ENCODE peak calls at places on chromosomes 4 and X, in seven cellular contexts. One of them, this sample, is unnamed.

GRCh38 chr4:185792384-185793146 is 19.4 kb downstream of the SORBS2 start:
- DNase-seq in iPS-NIHi11: peak; percentile 21
- DNase-seq in NCI-H1694: no peak
- DNase-seq in stimulated activated CD4-positive, alpha-beta T cell treated with anti-CD3 and anti-CD28 coated beads, Interleukin-2, amount 100 ng/mL, for 24 hours: no peak
- DNase-seq in NCI-H345: peak; percentile 63
- DNase-seq in kidney epithelial cell: peak; percentile 90
- DNase-seq in cardiac muscle cell: peak; percentile 46
- DNase-seq in this sample: peak; percentile 48

GRCh38 chrX:9902651-9903050 is 64.5 kb upstream of the CLDN34 start:
- DNase-seq in iPS-NIHi11: no peak
- DNase-seq in NCI-H1694: no peak
- DNase-seq in stimulated activated CD4-positive, alpha-beta T cell treated with anti-CD3 and anti-CD28 coated beads, Interleukin-2, amount 100 ng/mL, for 24 hours: no peak
- DNase-seq in NCI-H345: no peak
- DNase-seq in kidney epithelial cell: no peak
- DNase-seq in cardiac muscle cell: no peak
- DNase-seq in this sample: no peak

GRCh38 chr4:181365671-181366070 is 877.5 kb upstream of the TENM3 start:
- DNase-seq in iPS-NIHi11: no peak
- DNase-seq in NCI-H1694: no peak
- DNase-seq in stimulated activated CD4-positive, alpha-beta T cell treated with anti-CD3 and anti-CD28 coated beads, Interleukin-2, amount 100 ng/mL, for 24 hours: no peak
- DNase-seq in NCI-H345: no peak
- DNase-seq in kidney epithelial cell: no peak
- DNase-seq in cardiac muscle cell: no peak
- DNase-seq in this sample: no peak

GRCh38 chr4:67700119-67700873 is 659 bp downstream of the UBA6 start:
- DNase-seq in iPS-NIHi11: no peak
- DNase-seq in NCI-H1694: no peak
- DNase-seq in stimulated activated CD4-positive, alpha-beta T cell treated with anti-CD3 and anti-CD28 coated beads, Interleukin-2, amount 100 ng/mL, for 24 hours: no peak
- DNase-seq in NCI-H345: no peak
- DNase-seq in kidney epithelial cell: no peak
- DNase-seq in cardiac muscle cell: no peak
- DNase-seq in this sample: no peak

GRCh38 chr4:19776021-19776459 is 475.7 kb upstream of the SLIT2 start:
- DNase-seq in iPS-NIHi11: peak; percentile 55
- DNase-seq in NCI-H1694: no peak
- DNase-seq in stimulated activated CD4-positive, alpha-beta T cell treated with anti-CD3 and anti-CD28 coated beads, Interleukin-2, amount 100 ng/mL, for 24 hours: no peak
- DNase-seq in NCI-H345: peak; percentile 67
- DNase-seq in kidney epithelial cell: peak; percentile 100
- DNase-seq in cardiac muscle cell: peak; percentile 17
- DNase-seq in this sample: peak; percentile 31

GRCh38 chr4:23234716-23235115 is 542.0 kb downstream of the GBA3 start:
- DNase-seq in iPS-NIHi11: no peak
- DNase-seq in NCI-H1694: no peak
- DNase-seq in stimulated activated CD4-positive, alpha-beta T cell treated with anti-CD3 and anti-CD28 coated beads, Interleukin-2, amount 100 ng/mL, for 24 hours: no peak
- DNase-seq in NCI-H345: no peak
- DNase-seq in kidney epithelial cell: no peak
- DNase-seq in cardiac muscle cell: no peak
- DNase-seq in this sample: no peak

GRCh38 chr4:26235500-26235899 is 85.3 kb upstream of the RBPJ start:
- DNase-seq in iPS-NIHi11: no peak
- DNase-seq in NCI-H1694: peak; percentile 89
- DNase-seq in stimulated activated CD4-positive, alpha-beta T cell treated with anti-CD3 and anti-CD28 coated beads, Interleukin-2, amount 100 ng/mL, for 24 hours: no peak
- DNase-seq in NCI-H345: peak; percentile 59
- DNase-seq in kidney epithelial cell: no peak
- DNase-seq in cardiac muscle cell: no peak
- DNase-seq in this sample: peak; percentile 63

GRCh38 chr4:54063737-54064316 is 578 bp downstream of the CHIC2 start:
- DNase-seq in iPS-NIHi11: peak; percentile 14
- DNase-seq in NCI-H1694: no peak
- DNase-seq in stimulated activated CD4-positive, alpha-beta T cell treated with anti-CD3 and anti-CD28 coated beads, Interleukin-2, amount 100 ng/mL, for 24 hours: peak; percentile 38
- DNase-seq in NCI-H345: no peak
- DNase-seq in kidney epithelial cell: no peak
- DNase-seq in cardiac muscle cell: peak; percentile 34
- DNase-seq in this sample: no peak

GRCh38 chrX:2430265-2430825 is 70.4 kb downstream of the DHRSX start:
- DNase-seq in iPS-NIHi11: no peak
- DNase-seq in NCI-H1694: no peak
- DNase-seq in stimulated activated CD4-positive, alpha-beta T cell treated with anti-CD3 and anti-CD28 coated beads, Interleukin-2, amount 100 ng/mL, for 24 hours: no peak
- DNase-seq in NCI-H345: no peak
- DNase-seq in kidney epithelial cell: no peak
- DNase-seq in cardiac muscle cell: no peak
- DNase-seq in this sample: no peak

GRCh38 chrX:123884809-123885408 is 25.1 kb downstream of the XIAP start:
- DNase-seq in iPS-NIHi11: peak; percentile 31
- DNase-seq in NCI-H1694: peak; percentile 73
- DNase-seq in stimulated activated CD4-positive, alpha-beta T cell treated with anti-CD3 and anti-CD28 coated beads, Interleukin-2, amount 100 ng/mL, for 24 hours: no peak
- DNase-seq in NCI-H345: no peak
- DNase-seq in kidney epithelial cell: no peak
- DNase-seq in cardiac muscle cell: peak; percentile 49
- DNase-seq in this sample: no peak

GRCh38 chr4:167897116-167897515 is 195.2 kb upstream of the ANXA10 start:
- DNase-seq in iPS-NIHi11: peak; percentile 23
- DNase-seq in NCI-H1694: no peak
- DNase-seq in stimulated activated CD4-positive, alpha-beta T cell treated with anti-CD3 and anti-CD28 coated beads, Interleukin-2, amount 100 ng/mL, for 24 hours: no peak
- DNase-seq in NCI-H345: no peak
- DNase-seq in kidney epithelial cell: peak; percentile 19
- DNase-seq in cardiac muscle cell: peak; percentile 31
- DNase-seq in this sample: no peak

GRCh38 chrX:135596495-135596894 is 76.0 kb downstream of the INTS6L start:
- DNase-seq in iPS-NIHi11: peak; percentile 52
- DNase-seq in NCI-H1694: peak; percentile 20
- DNase-seq in stimulated activated CD4-positive, alpha-beta T cell treated with anti-CD3 and anti-CD28 coated beads, Interleukin-2, amount 100 ng/mL, for 24 hours: peak; percentile 57
- DNase-seq in NCI-H345: peak; percentile 29
- DNase-seq in kidney epithelial cell: no peak
- DNase-seq in cardiac muscle cell: peak; percentile 61
- DNase-seq in this sample: no peak

GRCh38 chrX:38484607-38485498 is 76.5 kb upstream of the TSPAN7 start:
- DNase-seq in iPS-NIHi11: no peak
- DNase-seq in NCI-H1694: no peak
- DNase-seq in stimulated activated CD4-positive, alpha-beta T cell treated with anti-CD3 and anti-CD28 coated beads, Interleukin-2, amount 100 ng/mL, for 24 hours: no peak
- DNase-seq in NCI-H345: no peak
- DNase-seq in kidney epithelial cell: no peak
- DNase-seq in cardiac muscle cell: no peak
- DNase-seq in this sample: no peak

GRCh38 chr4:77433102-77433733 is 172.4 kb upstream of the CXCL13 start:
- DNase-seq in iPS-NIHi11: peak; percentile 63
- DNase-seq in NCI-H1694: no peak
- DNase-seq in stimulated activated CD4-positive, alpha-beta T cell treated with anti-CD3 and anti-CD28 coated beads, Interleukin-2, amount 100 ng/mL, for 24 hours: no peak
- DNase-seq in NCI-H345: peak; percentile 42
- DNase-seq in kidney epithelial cell: peak; percentile 23
- DNase-seq in cardiac muscle cell: peak; percentile 75
- DNase-seq in this sample: no peak

GRCh38 chrX:112846114-112846513 is 5.5 kb upstream of the AMOT start:
- DNase-seq in iPS-NIHi11: no peak
- DNase-seq in NCI-H1694: no peak
- DNase-seq in stimulated activated CD4-positive, alpha-beta T cell treated with anti-CD3 and anti-CD28 coated beads, Interleukin-2, amount 100 ng/mL, for 24 hours: no peak
- DNase-seq in NCI-H345: no peak
- DNase-seq in kidney epithelial cell: no peak
- DNase-seq in cardiac muscle cell: no peak
- DNase-seq in this sample: no peak

GRCh38 chrX:50082741-50083140 is 118.1 kb downstream of the AKAP4 start:
- DNase-seq in iPS-NIHi11: no peak
- DNase-seq in NCI-H1694: no peak
- DNase-seq in stimulated activated CD4-positive, alpha-beta T cell treated with anti-CD3 and anti-CD28 coated beads, Interleukin-2, amount 100 ng/mL, for 24 hours: no peak
- DNase-seq in NCI-H345: no peak
- DNase-seq in kidney epithelial cell: no peak
- DNase-seq in cardiac muscle cell: no peak
- DNase-seq in this sample: no peak

GRCh38 chrX:28675173-28675572 is 87.9 kb downstream of the IL1RAPL1 start:
- DNase-seq in iPS-NIHi11: peak; percentile 7
- DNase-seq in NCI-H1694: no peak
- DNase-seq in stimulated activated CD4-positive, alpha-beta T cell treated with anti-CD3 and anti-CD28 coated beads, Interleukin-2, amount 100 ng/mL, for 24 hours: no peak
- DNase-seq in NCI-H345: no peak
- DNase-seq in kidney epithelial cell: no peak
- DNase-seq in cardiac muscle cell: no peak
- DNase-seq in this sample: no peak

GRCh38 chr4:140300271-140300970 is 73.0 kb upstream of the SCOC start:
- DNase-seq in iPS-NIHi11: no peak
- DNase-seq in NCI-H1694: no peak
- DNase-seq in stimulated activated CD4-positive, alpha-beta T cell treated with anti-CD3 and anti-CD28 coated beads, Interleukin-2, amount 100 ng/mL, for 24 hours: no peak
- DNase-seq in NCI-H345: peak; percentile 6
- DNase-seq in kidney epithelial cell: peak; percentile 63
- DNase-seq in cardiac muscle cell: no peak
- DNase-seq in this sample: no peak

GRCh38 chrX:21838937-21839333 is 482 bp upstream of the MBTPS2 start:
- DNase-seq in iPS-NIHi11: no peak
- DNase-seq in NCI-H1694: no peak
- DNase-seq in stimulated activated CD4-positive, alpha-beta T cell treated with anti-CD3 and anti-CD28 coated beads, Interleukin-2, amount 100 ng/mL, for 24 hours: no peak
- DNase-seq in NCI-H345: peak; percentile 40
- DNase-seq in kidney epithelial cell: no peak
- DNase-seq in cardiac muscle cell: no peak
- DNase-seq in this sample: no peak

GRCh38 chr4:20430555-20430954 is 178.8 kb downstream of the SLIT2 start:
- DNase-seq in iPS-NIHi11: no peak
- DNase-seq in NCI-H1694: no peak
- DNase-seq in stimulated activated CD4-positive, alpha-beta T cell treated with anti-CD3 and anti-CD28 coated beads, Interleukin-2, amount 100 ng/mL, for 24 hours: no peak
- DNase-seq in NCI-H345: no peak
- DNase-seq in kidney epithelial cell: no peak
- DNase-seq in cardiac muscle cell: no peak
- DNase-seq in this sample: no peak

GRCh38 chr4:86554641-86555040 is 39.5 kb upstream of the PTPN13 start:
- DNase-seq in iPS-NIHi11: no peak
- DNase-seq in NCI-H1694: no peak
- DNase-seq in stimulated activated CD4-positive, alpha-beta T cell treated with anti-CD3 and anti-CD28 coated beads, Interleukin-2, amount 100 ng/mL, for 24 hours: no peak
- DNase-seq in NCI-H345: no peak
- DNase-seq in kidney epithelial cell: no peak
- DNase-seq in cardiac muscle cell: no peak
- DNase-seq in this sample: no peak

GRCh38 chr4:55393461-55394320 is 2.1 kb upstream of the TMEM165 start:
- DNase-seq in iPS-NIHi11: no peak
- DNase-seq in NCI-H1694: no peak
- DNase-seq in stimulated activated CD4-positive, alpha-beta T cell treated with anti-CD3 and anti-CD28 coated beads, Interleukin-2, amount 100 ng/mL, for 24 hours: no peak
- DNase-seq in NCI-H345: no peak
- DNase-seq in kidney epithelial cell: no peak
- DNase-seq in cardiac muscle cell: no peak
- DNase-seq in this sample: no peak

GRCh38 chr4:184792950-184793555 is 32.7 kb downstream of the ACSL1 start:
- DNase-seq in iPS-NIHi11: no peak
- DNase-seq in NCI-H1694: no peak
- DNase-seq in stimulated activated CD4-positive, alpha-beta T cell treated with anti-CD3 and anti-CD28 coated beads, Interleukin-2, amount 100 ng/mL, for 24 hours: peak; percentile 59
- DNase-seq in NCI-H345: no peak
- DNase-seq in kidney epithelial cell: peak; percentile 99
- DNase-seq in cardiac muscle cell: no peak
- DNase-seq in this sample: peak; percentile 56

GRCh38 chr4:99649778-99650177 is 7.8 kb downstream of the C4orf54 start:
- DNase-seq in iPS-NIHi11: no peak
- DNase-seq in NCI-H1694: no peak
- DNase-seq in stimulated activated CD4-positive, alpha-beta T cell treated with anti-CD3 and anti-CD28 coated beads, Interleukin-2, amount 100 ng/mL, for 24 hours: no peak
- DNase-seq in NCI-H345: no peak
- DNase-seq in kidney epithelial cell: no peak
- DNase-seq in cardiac muscle cell: no peak
- DNase-seq in this sample: no peak

GRCh38 chr4:93467484-93468155 is 360.9 kb upstream of the ATOH1 start:
- DNase-seq in iPS-NIHi11: no peak
- DNase-seq in NCI-H1694: no peak
- DNase-seq in stimulated activated CD4-positive, alpha-beta T cell treated with anti-CD3 and anti-CD28 coated beads, Interleukin-2, amount 100 ng/mL, for 24 hours: no peak
- DNase-seq in NCI-H345: no peak
- DNase-seq in kidney epithelial cell: no peak
- DNase-seq in cardiac muscle cell: peak; percentile 33
- DNase-seq in this sample: no peak

GRCh38 chr4:188198980-188199792 is 59.9 kb downstream of the TRIML1 start:
- DNase-seq in iPS-NIHi11: no peak
- DNase-seq in NCI-H1694: no peak
- DNase-seq in stimulated activated CD4-positive, alpha-beta T cell treated with anti-CD3 and anti-CD28 coated beads, Interleukin-2, amount 100 ng/mL, for 24 hours: no peak
- DNase-seq in NCI-H345: no peak
- DNase-seq in kidney epithelial cell: no peak
- DNase-seq in cardiac muscle cell: no peak
- DNase-seq in this sample: no peak

GRCh38 chr4:81562093-81562492 is 90.4 kb upstream of the RASGEF1B start:
- DNase-seq in iPS-NIHi11: no peak
- DNase-seq in NCI-H1694: no peak
- DNase-seq in stimulated activated CD4-positive, alpha-beta T cell treated with anti-CD3 and anti-CD28 coated beads, Interleukin-2, amount 100 ng/mL, for 24 hours: no peak
- DNase-seq in NCI-H345: no peak
- DNase-seq in kidney epithelial cell: no peak
- DNase-seq in cardiac muscle cell: no peak
- DNase-seq in this sample: no peak

GRCh38 chr4:158856852-158857251 is 88.0 kb downstream of the FNIP2 start:
- DNase-seq in iPS-NIHi11: peak; percentile 38
- DNase-seq in NCI-H1694: peak; percentile 21
- DNase-seq in stimulated activated CD4-positive, alpha-beta T cell treated with anti-CD3 and anti-CD28 coated beads, Interleukin-2, amount 100 ng/mL, for 24 hours: no peak
- DNase-seq in NCI-H345: peak; percentile 11
- DNase-seq in kidney epithelial cell: peak; percentile 4
- DNase-seq in cardiac muscle cell: peak; percentile 20
- DNase-seq in this sample: no peak

GRCh38 chr4:32025840-32026459 is 1305.8 kb downstream of the PCDH7 start:
- DNase-seq in iPS-NIHi11: no peak
- DNase-seq in NCI-H1694: no peak
- DNase-seq in stimulated activated CD4-positive, alpha-beta T cell treated with anti-CD3 and anti-CD28 coated beads, Interleukin-2, amount 100 ng/mL, for 24 hours: no peak
- DNase-seq in NCI-H345: no peak
- DNase-seq in kidney epithelial cell: peak; percentile 97
- DNase-seq in cardiac muscle cell: peak; percentile 82
- DNase-seq in this sample: peak; percentile 20

GRCh38 chrX:33908898-33909297 is 223.2 kb downstream of the FAM47A start:
- DNase-seq in iPS-NIHi11: no peak
- DNase-seq in NCI-H1694: no peak
- DNase-seq in stimulated activated CD4-positive, alpha-beta T cell treated with anti-CD3 and anti-CD28 coated beads, Interleukin-2, amount 100 ng/mL, for 24 hours: no peak
- DNase-seq in NCI-H345: no peak
- DNase-seq in kidney epithelial cell: no peak
- DNase-seq in cardiac muscle cell: no peak
- DNase-seq in this sample: no peak

GRCh38 chr4:86898562-86898961 is 6.3 kb upstream of the C4orf36 start:
- DNase-seq in iPS-NIHi11: no peak
- DNase-seq in NCI-H1694: no peak
- DNase-seq in stimulated activated CD4-positive, alpha-beta T cell treated with anti-CD3 and anti-CD28 coated beads, Interleukin-2, amount 100 ng/mL, for 24 hours: no peak
- DNase-seq in NCI-H345: no peak
- DNase-seq in kidney epithelial cell: no peak
- DNase-seq in cardiac muscle cell: no peak
- DNase-seq in this sample: no peak

GRCh38 chr4:7132249-7132648 is 60.1 kb upstream of the SORCS2 start:
- DNase-seq in iPS-NIHi11: no peak
- DNase-seq in NCI-H1694: no peak
- DNase-seq in stimulated activated CD4-positive, alpha-beta T cell treated with anti-CD3 and anti-CD28 coated beads, Interleukin-2, amount 100 ng/mL, for 24 hours: no peak
- DNase-seq in NCI-H345: no peak
- DNase-seq in kidney epithelial cell: no peak
- DNase-seq in cardiac muscle cell: no peak
- DNase-seq in this sample: no peak

GRCh38 chr4:5735463-5735862 is 24.5 kb downstream of the EVC start:
- DNase-seq in iPS-NIHi11: no peak
- DNase-seq in NCI-H1694: no peak
- DNase-seq in stimulated activated CD4-positive, alpha-beta T cell treated with anti-CD3 and anti-CD28 coated beads, Interleukin-2, amount 100 ng/mL, for 24 hours: no peak
- DNase-seq in NCI-H345: no peak
- DNase-seq in kidney epithelial cell: no peak
- DNase-seq in cardiac muscle cell: no peak
- DNase-seq in this sample: no peak

GRCh38 chr4:174198396-174199179 is 84.9 kb downstream of the FBXO8 start:
- DNase-seq in iPS-NIHi11: no peak
- DNase-seq in NCI-H1694: no peak
- DNase-seq in stimulated activated CD4-positive, alpha-beta T cell treated with anti-CD3 and anti-CD28 coated beads, Interleukin-2, amount 100 ng/mL, for 24 hours: no peak
- DNase-seq in NCI-H345: no peak
- DNase-seq in kidney epithelial cell: no peak
- DNase-seq in cardiac muscle cell: no peak
- DNase-seq in this sample: peak; percentile 67

GRCh38 chrX:124406294-124407013 is 60.1 kb downstream of the SH2D1A start:
- DNase-seq in iPS-NIHi11: peak; percentile 64
- DNase-seq in NCI-H1694: peak; percentile 63
- DNase-seq in stimulated activated CD4-positive, alpha-beta T cell treated with anti-CD3 and anti-CD28 coated beads, Interleukin-2, amount 100 ng/mL, for 24 hours: peak; percentile 68
- DNase-seq in NCI-H345: peak; percentile 49
- DNase-seq in kidney epithelial cell: peak; percentile 32
- DNase-seq in cardiac muscle cell: peak; percentile 53
- DNase-seq in this sample: peak; percentile 39

GRCh38 chr4:143616771-143617170 is 83.7 kb downstream of the FREM3 start:
- DNase-seq in iPS-NIHi11: no peak
- DNase-seq in NCI-H1694: no peak
- DNase-seq in stimulated activated CD4-positive, alpha-beta T cell treated with anti-CD3 and anti-CD28 coated beads, Interleukin-2, amount 100 ng/mL, for 24 hours: no peak
- DNase-seq in NCI-H345: no peak
- DNase-seq in kidney epithelial cell: peak; percentile 41
- DNase-seq in cardiac muscle cell: no peak
- DNase-seq in this sample: no peak

GRCh38 chrX:108417257-108417656 is 21.0 kb downstream of the COL4A6 start:
- DNase-seq in iPS-NIHi11: no peak
- DNase-seq in NCI-H1694: no peak
- DNase-seq in stimulated activated CD4-positive, alpha-beta T cell treated with anti-CD3 and anti-CD28 coated beads, Interleukin-2, amount 100 ng/mL, for 24 hours: no peak
- DNase-seq in NCI-H345: no peak
- DNase-seq in kidney epithelial cell: no peak
- DNase-seq in cardiac muscle cell: no peak
- DNase-seq in this sample: no peak